ENCODE peak calls at places on chromosomes 3 and 15, in five cellular contexts. W, K, O, Q and N are unnamed samples.

GRCh38 chr3:14784087-14784596 is 34.6 kb upstream of the FGD5 start:
- DNase-seq in W (no peak), K (no peak), O (no peak), Q (no peak), N (no peak)

GRCh38 chr3:155778441-155778840 is 27.6 kb downstream of the C3orf33 start:
- DNase-seq in W (no peak), K (no peak), O (no peak), Q (no peak), N (peak)

GRCh38 chr3:66497288-66497972 is 3.4 kb downstream of the LRIG1 start:
- DNase-seq in W (no peak), K (no peak), O (peak), Q (no peak), N (no peak)

GRCh38 chr3:130259170-130259874 is 86.2 kb upstream of the COL6A5 start:
- DNase-seq in W (no peak), K (no peak), O (no peak), Q (no peak), N (no peak)

GRCh38 chr3:25007974-25008658 is 419.9 kb upstream of the RARB start:
- DNase-seq in W (peak), K (no peak), O (peak), Q (no peak), N (peak)

GRCh38 chr3:195175476-195176337 is 95.3 kb downstream of the XXYLT1 start:
- DNase-seq in W (no peak), K (no peak), O (no peak), Q (no peak), N (no peak)

GRCh38 chr3:99842826-99843589 is 25.3 kb downstream of the CMSS1 start:
- DNase-seq in W (peak), K (no peak), O (peak), Q (no peak), N (peak)

GRCh38 chr15:72740202-72740601 is 43.4 kb downstream of the ADPGK start:
- DNase-seq in W (peak), K (no peak), O (no peak), Q (no peak), N (no peak)

GRCh38 chr15:72916939-72917338 is 133.4 kb upstream of the ADPGK start:
- DNase-seq in W (no peak), K (no peak), O (no peak), Q (no peak), N (no peak)

GRCh38 chr3:169822091-169822490 is 9.4 kb upstream of the LRRC34 start:
- DNase-seq in W (no peak), K (no peak), O (no peak), Q (no peak), N (no peak)

GRCh38 chr15:88012233-88012632 is 244.3 kb downstream of the NTRK3 start:
- DNase-seq in W (no peak), K (peak), O (no peak), Q (no peak), N (peak)

GRCh38 chr3:43286115-43286885 is at the start of gene SNRK:
- DNase-seq in W (no peak), K (peak), O (peak), Q (peak), N (peak)

GRCh38 chr15:66803182-66803729 is 101.2 kb downstream of the SMAD6 start:
- DNase-seq in W (peak), K (peak), O (peak), Q (peak), N (peak)

GRCh38 chr3:61807865-61808276 is 246.5 kb downstream of the PTPRG start:
- DNase-seq in W (no peak), K (no peak), O (peak), Q (no peak), N (no peak)

GRCh38 chr3:24506966-24507775 is 12.5 kb upstream of the THRB start:
- DNase-seq in W (no peak), K (no peak), O (no peak), Q (no peak), N (no peak)

GRCh38 chr3:37601832-37602231 is 259.8 kb upstream of the CTDSPL start:
- DNase-seq in W (no peak), K (no peak), O (no peak), Q (no peak), N (peak)

GRCh38 chr15:73125219-73125618 is 73.0 kb downstream of the NEO1 start:
- DNase-seq in W (no peak), K (no peak), O (peak), Q (no peak), N (no peak)

GRCh38 chr15:34481370-34481769 is 43.8 kb upstream of the GOLGA8A start:
- DNase-seq in W (no peak), K (no peak), O (no peak), Q (no peak), N (no peak)

GRCh38 chr3:46663611-46664135 is 29.8 kb downstream of the ALS2CL start:
- DNase-seq in W (no peak), K (peak), O (peak), Q (no peak), N (no peak)

GRCh38 chr15:31801152-31801551 is 229.2 kb upstream of the CHRNA7 start:
- DNase-seq in W (no peak), K (no peak), O (no peak), Q (no peak), N (no peak)

GRCh38 chr3:13513051-13513912 is 33.2 kb downstream of the HDAC11 start:
- DNase-seq in W (peak), K (no peak), O (peak), Q (no peak), N (no peak)

GRCh38 chr15:101071651-101072050 is 152.5 kb downstream of the LRRK1 start:
- DNase-seq in W (no peak), K (no peak), O (no peak), Q (no peak), N (no peak)

GRCh38 chr3:80889643-80890042 is 871.8 kb downstream of the GBE1 start:
- DNase-seq in W (no peak), K (no peak), O (no peak), Q (no peak), N (no peak)

GRCh38 chr3:111852540-111852939 is 6.5 kb upstream of the PHLDB2 start:
- DNase-seq in W (no peak), K (no peak), O (no peak), Q (no peak), N (no peak)

GRCh38 chr3:58175429-58176184 is 35.2 kb downstream of the DNASE1L3 start:
- DNase-seq in W (no peak), K (no peak), O (peak), Q (no peak), N (peak)

GRCh38 chr3:56302417-56302816 is 165.8 kb downstream of the ERC2 start:
- DNase-seq in W (no peak), K (no peak), O (no peak), Q (no peak), N (no peak)

GRCh38 chr3:188353409-188353808 is 199.5 kb downstream of the LPP start:
- DNase-seq in W (no peak), K (no peak), O (no peak), Q (no peak), N (no peak)

DNA sequence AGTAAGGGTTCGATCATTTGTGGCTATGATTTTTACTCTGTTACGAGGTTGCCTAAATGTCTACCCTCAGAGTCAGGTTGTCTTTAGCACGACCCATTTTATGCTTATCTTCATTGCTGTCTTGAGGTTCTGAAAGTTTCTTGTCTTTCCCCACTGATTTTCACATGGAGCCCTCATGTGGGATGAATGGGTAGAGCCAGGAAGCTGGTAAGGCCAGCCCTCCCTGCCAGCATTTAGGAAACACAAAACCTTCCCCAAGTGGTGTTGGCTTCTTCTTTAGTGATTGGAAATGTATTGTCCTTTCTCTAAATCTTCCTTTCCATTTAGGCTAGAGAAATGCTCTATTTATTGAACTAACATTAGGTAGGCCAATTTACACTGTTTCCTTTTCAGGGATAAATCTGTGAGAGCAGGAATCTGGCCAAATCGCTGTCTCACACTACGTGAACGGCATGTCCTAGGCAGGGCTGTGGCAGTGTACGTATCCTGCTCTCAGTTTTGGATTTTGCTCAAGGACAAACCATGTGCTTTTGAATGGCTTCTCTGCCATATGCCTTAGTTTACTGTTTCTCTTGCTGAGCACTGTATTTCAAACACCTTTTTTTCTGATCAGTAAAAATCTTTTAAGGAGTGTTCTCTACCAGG is 43.7 kb downstream of the MYZAP start:
- DNase-seq in W (no peak), K (peak), O (no peak), Q (no peak), N (no peak)
- TF ChIP-seq CTCF in W (peak), K (no peak), O (no peak), Q (no peak), N (no peak)

DNA sequence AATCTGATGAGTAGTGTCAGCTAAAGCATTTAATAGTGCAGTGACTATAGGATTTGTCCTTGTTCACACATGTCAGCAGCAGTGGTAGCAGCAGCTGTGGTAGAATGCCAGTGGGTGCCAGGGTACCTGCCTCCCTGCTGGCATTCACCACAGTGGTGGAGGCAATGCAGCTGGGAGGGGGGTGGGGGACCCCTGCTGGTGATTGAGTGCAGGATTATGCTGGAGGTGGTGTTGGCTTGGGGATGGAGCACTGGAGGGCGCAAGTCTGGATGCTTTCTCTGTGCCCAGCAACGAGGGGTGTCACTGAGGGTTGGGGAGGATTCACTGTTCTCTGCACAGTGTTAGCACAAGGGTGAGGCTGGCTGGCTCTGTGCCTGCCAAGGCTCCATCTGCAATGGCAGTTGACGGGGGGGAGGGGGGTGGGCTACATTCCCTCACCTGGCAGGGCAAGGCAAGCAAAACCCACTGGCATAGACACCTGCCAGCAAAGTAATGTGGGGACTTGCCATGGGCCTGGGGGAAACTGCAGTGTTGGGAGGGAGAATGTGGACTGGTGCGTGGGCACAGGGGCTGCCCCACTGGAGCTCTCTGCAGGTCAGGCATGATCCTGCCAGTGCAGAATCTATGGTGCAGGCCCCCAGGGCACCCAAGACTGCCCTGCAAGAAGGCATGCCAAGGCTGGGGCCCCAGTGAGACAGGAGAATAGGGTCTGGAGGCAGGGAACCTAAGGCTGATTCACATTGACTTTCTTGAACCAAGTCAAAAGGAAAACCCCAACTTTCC is 64.3 kb downstream of the MINDY4B start:
- DNase-seq in W (no peak), K (no peak), O (no peak), Q (no peak), N (no peak)
- TF ChIP-seq CTCF in W (no peak), K (no peak), O (no peak), Q (peak), N (peak)

GRCh38 chr3:105369501-105370371 is 3.0 kb downstream of the ALCAM start:
- DNase-seq in W (no peak), K (peak), O (peak), Q (no peak), N (peak)
- TF ChIP-seq CTCF in W (peak), K (peak), O (peak), Q (no peak), N (peak)

GRCh38 chr3:63456901-63457300 is 178.8 kb downstream of the SYNPR start:
- DNase-seq in W (no peak), K (no peak), O (no peak), Q (no peak), N (no peak)

GRCh38 chr3:63467392-63467791 is 185.1 kb upstream of the SNTN start:
- DNase-seq in W (no peak), K (no peak), O (no peak), Q (no peak), N (no peak)

GRCh38 chr3:63458405-63458804 is 180.3 kb downstream of the SYNPR start:
- DNase-seq in W (no peak), K (no peak), O (no peak), Q (no peak), N (no peak)

GRCh38 chr3:63462732-63463131 is 184.6 kb downstream of the SYNPR start:
- DNase-seq in W (no peak), K (no peak), O (no peak), Q (no peak), N (no peak)
- TF ChIP-seq CTCF in W (no peak), K (no peak), O (no peak), Q (no peak), N (no peak)

GRCh38 chr15:47194718-47195117 is 522.6 kb upstream of the SEMA6D start:
- DNase-seq in W (no peak), K (no peak), O (peak), Q (no peak), N (peak)
- TF ChIP-seq CTCF in W (peak), K (peak), O (peak), Q (no peak), N (peak)

GRCh38 chr15:28992340-28992864 is 106.6 kb downstream of the APBA2 start:
- DNase-seq in W (no peak), K (no peak), O (no peak), Q (no peak), N (no peak)
- TF ChIP-seq CTCF in W (no peak), K (no peak), O (no peak), Q (no peak), N (no peak)

GRCh38 chr3:152026033-152026556 is 152.7 kb downstream of the SUCNR1 start:
- DNase-seq in W (peak), K (no peak), O (peak), Q (no peak), N (peak)
- TF ChIP-seq CTCF in W (peak), K (no peak), O (peak), Q (no peak), N (peak)

GRCh38 chr3:126659915-126660886 is 5.3 kb upstream of the TXNRD3 start:
- DNase-seq in W (no peak), K (no peak), O (no peak), Q (no peak), N (no peak)
- TF ChIP-seq CTCF in W (peak), K (no peak), O (peak), Q (peak), N (peak)